ENCODE peak calls at places on chromosome 20, in five cellular contexts. A is transverse colon, D is foreskin fibroblast, W is body of pancreas, G is breast epithelium. X is an unnamed sample.
A peak's percentile ranks its signal among the peaks of the same experiment; 100 is the strongest.

GRCh38 chr20:55103188-55103587 is 627.8 kb downstream of the DOK5 start:
- DNase-seq in A (peak; percentile 73), D (no peak), W (no peak), G (no peak), X (no peak)

GRCh38 chr20:4099905-4100675 is 84.7 kb upstream of the RNF24 start:
- DNase-seq in A (no peak), D (peak; percentile 55), W (no peak), G (no peak), X (no peak)

GRCh38 chr20:12573428-12573827 is 435.3 kb upstream of the SPTLC3 start:
- DNase-seq in A (no peak), D (no peak), W (no peak), G (no peak), X (no peak)

GRCh38 chr20:54555150-54555549 is 79.8 kb downstream of the DOK5 start:
- DNase-seq in A (no peak), D (no peak), W (no peak), G (no peak), X (no peak)

GRCh38 chr20:24403410-24403809 is 66.0 kb upstream of the SYNDIG1 start:
- DNase-seq in A (no peak), D (peak; percentile 12), W (no peak), G (no peak), X (no peak)

GRCh38 chr20:13420625-13421024 is 199.6 kb downstream of the ISM1 start:
- DNase-seq in A (no peak), D (no peak), W (no peak), G (no peak), X (no peak)

GRCh38 chr20:61732511-61733210 is 333.0 kb downstream of the TAF4 start:
- DNase-seq in A (no peak), D (no peak), W (no peak), G (no peak), X (no peak)

GRCh38 chr20:52497731-52498130 is 306.2 kb upstream of the ZFP64 start:
- DNase-seq in A (no peak), D (no peak), W (no peak), G (no peak), X (no peak)

GRCh38 chr20:62657956-62658355 is 15.7 kb downstream of the SLCO4A1 start:
- DNase-seq in A (no peak), D (no peak), W (no peak), G (no peak), X (no peak)

GRCh38 chr20:19886666-19887288 is 128.7 kb downstream of the RIN2 start:
- DNase-seq in A (peak; percentile 50), D (no peak), W (no peak), G (no peak), X (no peak)

GRCh38 chr20:23583526-23583925 is 15.2 kb upstream of the CST9L start:
- DNase-seq in A (no peak), D (no peak), W (no peak), G (no peak), X (no peak)

GRCh38 chr20:62936996-62937352 is 973 bp upstream of the GID8 start:
- DNase-seq in A (no peak), D (no peak), W (peak; percentile 23), G (no peak), X (no peak)

GRCh38 chr20:62995898-62996595 is 10.7 kb downstream of the BHLHE23 start:
- DNase-seq in A (no peak), D (no peak), W (no peak), G (no peak), X (no peak)

GRCh38 chr20:62801284-62802010 is 3.2 kb upstream of the OGFR start:
- DNase-seq in A (no peak), D (no peak), W (no peak), G (no peak), X (no peak)

GRCh38 chr20:49397525-49397924 is 84.9 kb downstream of the KCNB1 start:
- DNase-seq in A (no peak), D (peak; percentile 19), W (no peak), G (no peak), X (no peak)

GRCh38 chr20:64044484-64045247 is 4.8 kb downstream of the SOX18 start:
- DNase-seq in A (no peak), D (peak; percentile 49), W (no peak), G (no peak), X (no peak)

GRCh38 chr20:59933296-59933848 is at the start of gene SYCP2:
- DNase-seq in A (peak; percentile 28), D (peak; percentile 39), W (peak; percentile 81), G (peak; percentile 36), X (no peak)

GRCh38 chr20:49561806-49562205 is 6.1 kb downstream of the PTGIS start:
- DNase-seq in A (no peak), D (no peak), W (no peak), G (no peak), X (no peak)

GRCh38 chr20:22339091-22339881 is 245.1 kb downstream of the FOXA2 start:
- DNase-seq in A (peak; percentile 45), D (peak; percentile 17), W (peak; percentile 54), G (no peak), X (peak; percentile 37)

GRCh38 chr20:34171640-34172039 is 59.6 kb upstream of the EIF2S2 start:
- DNase-seq in A (no peak), D (no peak), W (no peak), G (no peak), X (no peak)

GRCh38 chr20:62289898-62290297 is 12.9 kb upstream of the ADRM1 start:
- DNase-seq in A (no peak), D (no peak), W (no peak), G (no peak), X (no peak)

GRCh38 chr20:4811661-4812181 is 90.0 kb downstream of the PRND start:
- DNase-seq in A (peak; percentile 68), D (no peak), W (peak; percentile 46), G (no peak), X (no peak)

GRCh38 chr20:36431604-36432003 is 109.7 kb upstream of the MYL9 start:
- DNase-seq in A (no peak), D (no peak), W (no peak), G (no peak), X (no peak)

GRCh38 chr20:8749986-8750385 is 318.9 kb upstream of the PLCB4 start:
- DNase-seq in A (no peak), D (peak; percentile 78), W (no peak), G (no peak), X (no peak)

GRCh38 chr20:17928633-17929311 is 39.8 kb downstream of the SNX5 start:
- DNase-seq in A (peak; percentile 59), D (no peak), W (peak; percentile 72), G (no peak), X (peak; percentile 52)

GRCh38 chr20:11375368-11375767 is 542.3 kb upstream of the BTBD3 start:
- DNase-seq in A (no peak), D (no peak), W (no peak), G (no peak), X (no peak)

GRCh38 chr20:46350201-46350985 is 42.1 kb upstream of the CDH22 start:
- DNase-seq in A (peak; percentile 37), D (peak; percentile 84), W (no peak), G (no peak), X (no peak)

GRCh38 chr20:5945963-5946362 is 4.4 kb downstream of the TRMT6 start:
- DNase-seq in A (no peak), D (peak; percentile 80), W (no peak), G (no peak), X (no peak)

GRCh38 chr20:24698706-24699206 is 229.3 kb downstream of the SYNDIG1 start:
- DNase-seq in A (no peak), D (no peak), W (no peak), G (no peak), X (no peak)

GRCh38 chr20:37316116-37316774 is 26.8 kb downstream of the MANBAL start:
- DNase-seq in A (peak; percentile 45), D (no peak), W (no peak), G (no peak), X (no peak)

GRCh38 chr20:34220581-34220980 is 20.6 kb upstream of the ASIP start:
- DNase-seq in A (no peak), D (peak; percentile 57), W (no peak), G (no peak), X (no peak)

DNA sequence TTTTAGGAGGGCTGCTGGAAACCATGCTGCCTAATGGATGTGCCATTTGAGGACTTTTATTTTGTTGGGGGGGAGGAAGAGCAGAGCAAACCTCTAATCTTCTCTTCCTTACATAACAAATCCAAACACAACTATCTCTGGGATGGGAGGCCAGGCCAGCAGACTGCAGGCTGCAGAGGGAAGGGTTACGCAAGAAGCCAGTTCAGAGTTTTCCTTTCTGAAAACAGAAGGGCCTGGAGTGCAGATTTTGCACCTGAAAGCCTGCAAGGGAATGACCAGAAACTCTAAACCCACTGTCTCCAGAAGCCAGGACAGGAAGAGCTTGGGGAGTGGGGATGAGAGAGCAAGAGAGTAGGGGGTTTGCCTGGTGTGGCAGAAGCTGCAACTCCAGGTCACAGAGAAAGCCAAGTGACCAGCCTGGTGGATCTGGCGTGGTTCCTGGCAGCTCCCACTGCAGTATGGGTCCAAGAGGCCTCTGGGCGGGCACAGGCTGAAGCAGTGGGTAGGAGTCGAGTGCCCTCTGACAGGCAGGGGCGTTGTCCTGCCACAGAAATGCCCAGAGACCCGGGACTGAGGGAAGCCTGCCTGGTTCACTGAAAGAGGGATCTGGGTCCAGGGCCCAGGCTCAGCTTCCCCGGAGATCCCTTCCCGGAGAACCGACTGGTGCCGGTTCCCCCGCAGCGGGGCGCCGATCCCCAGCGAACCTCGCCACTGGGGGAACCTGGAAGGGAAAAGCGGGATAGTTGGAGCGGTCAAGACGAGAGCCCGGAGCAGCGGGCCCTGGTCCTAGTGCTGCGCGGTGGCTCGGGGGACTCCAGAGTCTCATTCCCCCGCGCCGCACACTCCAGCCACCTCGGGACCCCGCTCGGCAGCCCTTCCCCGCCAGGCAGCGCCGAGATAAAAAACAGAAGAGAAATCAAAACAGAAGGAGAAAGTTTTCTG is 6.7 kb downstream of the MAFB start:
- DNase-seq in A (no peak), D (no peak), W (peak; percentile 46), G (no peak), X (no peak)
- H3K4me3 ChIP-seq in A (peak overlapping the region; percentile 23), D (peak overlapping the region; percentile 13), W (no peak overlapping the region), G (peak overlapping the region; percentile 92), X (no peak overlapping the region)

DNA sequence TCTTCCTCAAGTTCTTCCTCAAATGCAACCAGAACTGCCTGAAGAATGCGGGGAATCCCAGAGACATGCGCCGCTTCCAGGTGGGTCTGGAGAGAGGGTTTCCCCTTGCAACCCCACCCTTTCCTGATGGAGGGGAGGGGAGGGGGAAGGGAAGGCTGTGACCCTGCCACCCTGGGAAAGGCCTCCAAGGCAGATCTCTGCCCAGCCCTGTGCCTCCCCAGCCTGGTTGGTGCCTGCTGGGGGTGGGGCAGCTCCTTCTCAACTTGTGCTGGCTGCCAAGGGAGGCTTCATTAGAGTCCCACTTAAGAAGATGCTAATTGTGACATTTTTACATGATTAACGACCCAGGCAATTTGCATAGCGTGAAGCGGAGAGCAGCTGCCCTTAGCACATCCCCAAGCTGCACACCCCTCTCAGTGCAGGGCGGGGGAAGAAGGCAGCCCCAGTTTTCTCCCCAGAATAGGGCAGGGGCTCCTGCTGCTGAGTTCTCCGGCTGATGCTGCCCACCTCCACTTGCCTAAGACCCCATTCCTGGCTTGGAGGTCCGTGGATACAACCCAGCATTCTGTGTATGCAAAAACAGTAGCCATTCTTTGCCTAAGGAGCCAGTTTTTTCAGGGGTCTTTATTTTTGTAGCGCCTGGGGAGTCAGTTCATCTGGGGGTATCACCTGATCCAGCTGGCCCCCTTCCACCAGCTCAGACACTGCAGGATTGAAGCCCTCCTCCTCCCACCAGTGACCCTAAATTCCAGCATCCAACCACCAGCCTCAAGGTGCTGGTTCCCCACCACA is 51.7 kb downstream of the CPXM1 start:
- DNase-seq in A (no peak), D (no peak), W (no peak), G (no peak), X (no peak)
- H3K4me3 ChIP-seq in A (no peak overlapping the region), D (no peak overlapping the region), W (no peak overlapping the region), G (no peak overlapping the region), X (no peak overlapping the region)

GRCh38 chr20:44597930-44598329 is 15.6 kb downstream of the PKIG start:
- DNase-seq in A (no peak), D (no peak), W (no peak), G (no peak), X (no peak)
- H3K4me3 ChIP-seq in A (no peak overlapping the region), D (no peak overlapping the region), W (no peak overlapping the region), G (no peak overlapping the region), X (no peak overlapping the region)

GRCh38 chr20:47784256-47784598 is 1.1 kb downstream of the SULF2 start:
- DNase-seq in A (no peak), D (no peak), W (no peak), G (no peak), X (no peak)
- H3K4me3 ChIP-seq in A (peak overlapping the region; percentile 62), D (peak overlapping the region; percentile 71), W (no peak overlapping the region), G (peak overlapping the region; percentile 49), X (no peak overlapping the region)